ENCODE peak calls at places on chromosomes 3 and 15, in five cellular contexts. I, C, Z, A and K are unnamed samples.

GRCh38 chr3:195020185-195020584 is 250.8 kb downstream of the XXYLT1 start:
- DNase-seq in I (no peak), C (no peak), Z (no peak), A (no peak), K (no peak)

GRCh38 chr3:72161870-72162617 is 377.1 kb upstream of the PROK2 start:
- DNase-seq in I (no peak), C (peak; percentile 42), Z (peak; percentile 39), A (no peak), K (peak; percentile 23)

GRCh38 chr3:71585126-71585525 is 1.6 kb upstream of the FOXP1 start:
- DNase-seq in I (no peak), C (peak; percentile 11), Z (no peak), A (no peak), K (no peak)

GRCh38 chr3:16058511-16058910 is 116.0 kb upstream of the GALNT15 start:
- DNase-seq in I (no peak), C (no peak), Z (no peak), A (no peak), K (peak; percentile 61)

GRCh38 chr3:50318615-50319014 is 3.9 kb downstream of the HYAL2 start:
- DNase-seq in I (peak; percentile 61), C (no peak), Z (no peak), A (no peak), K (no peak)

GRCh38 chr15:80779658-80780415 is 667 bp downstream of the CEMIP start:
- DNase-seq in I (no peak), C (peak; percentile 49), Z (no peak), A (no peak), K (peak; percentile 72)

GRCh38 chr15:52010633-52011595 is 8.1 kb upstream of the MAPK6 start:
- DNase-seq in I (no peak), C (peak; percentile 77), Z (no peak), A (peak; percentile 48), K (peak; percentile 81)

GRCh38 chr15:29090617-29091466 is 178.8 kb downstream of the NSMCE3 start:
- DNase-seq in I (no peak), C (peak; percentile 41), Z (no peak), A (peak; percentile 12), K (no peak)

GRCh38 chr3:143011705-143012104 is 10.3 kb downstream of the U2SURP start:
- DNase-seq in I (no peak), C (no peak), Z (no peak), A (no peak), K (no peak)

GRCh38 chr15:93424131-93424530 is 335.1 kb upstream of the RGMA start:
- DNase-seq in I (no peak), C (no peak), Z (no peak), A (no peak), K (no peak)

GRCh38 chr3:113110263-113110662 is 101.1 kb upstream of the BOC start:
- DNase-seq in I (no peak), C (no peak), Z (no peak), A (no peak), K (no peak)

GRCh38 chr3:165753560-165753959 is 83.7 kb downstream of the BCHE start:
- DNase-seq in I (no peak), C (no peak), Z (no peak), A (no peak), K (peak; percentile 40)

GRCh38 chr3:42345811-42346210 is 64.6 kb downstream of the LYZL4 start:
- DNase-seq in I (no peak), C (no peak), Z (no peak), A (no peak), K (no peak)

GRCh38 chr15:42100021-42100800 is 5.8 kb upstream of the PLA2G4D start:
- DNase-seq in I (peak; percentile 72), C (no peak), Z (no peak), A (no peak), K (peak; percentile 26)

GRCh38 chr3:190306513-190307163 is 15.6 kb downstream of the CLDN1 start:
- DNase-seq in I (no peak), C (peak; percentile 52), Z (peak; percentile 23), A (no peak), K (peak; percentile 92)

GRCh38 chr3:114178770-114179368 is at the start of gene DRD3:
- DNase-seq in I (no peak), C (peak; percentile 7), Z (no peak), A (no peak), K (no peak)

GRCh38 chr3:47291158-47291753 is 8.5 kb downstream of the KLHL18 start:
- DNase-seq in I (no peak), C (no peak), Z (no peak), A (no peak), K (no peak)

GRCh38 chr3:38283810-38284775 is 2.0 kb downstream of the SLC22A14 start:
- DNase-seq in I (no peak), C (no peak), Z (no peak), A (no peak), K (no peak)

GRCh38 chr3:102336130-102336529 is 98.7 kb upstream of the ZPLD1 start:
- DNase-seq in I (no peak), C (no peak), Z (no peak), A (no peak), K (no peak)

GRCh38 chr15:38758001-38758400 is 193.4 kb upstream of the RASGRP1 start:
- DNase-seq in I (no peak), C (peak; percentile 2), Z (no peak), A (no peak), K (no peak)

GRCh38 chr3:188153949-188154757 is at the start of gene LPP:
- DNase-seq in I (peak; percentile 91), C (peak; percentile 81), Z (peak; percentile 70), A (no peak), K (peak; percentile 50)

GRCh38 chr3:72137865-72138861 is 353.2 kb upstream of the PROK2 start:
- DNase-seq in I (no peak), C (no peak), Z (no peak), A (no peak), K (no peak)

GRCh38 chr3:30720586-30721313 is 114.3 kb downstream of the TGFBR2 start:
- DNase-seq in I (no peak), C (peak; percentile 92), Z (no peak), A (peak; percentile 60), K (peak; percentile 64)

GRCh38 chr3:2851356-2851755 is 258.8 kb downstream of the IL5RA start:
- DNase-seq in I (no peak), C (no peak), Z (no peak), A (no peak), K (no peak)

GRCh38 chr3:61057491-61057890 is 193.8 kb downstream of the FHIT start:
- DNase-seq in I (no peak), C (no peak), Z (no peak), A (no peak), K (no peak)

GRCh38 chr15:55060831-55061230 is 135.9 kb downstream of the RSL24D1 start:
- DNase-seq in I (no peak), C (no peak), Z (no peak), A (no peak), K (no peak)

GRCh38 chr15:40929730-40930429 is 740 bp downstream of the DLL4 start:
- DNase-seq in I (peak; percentile 75), C (peak; percentile 56), Z (no peak), A (no peak), K (no peak)

GRCh38 chr15:47066386-47066785 is 650.9 kb upstream of the SEMA6D start:
- DNase-seq in I (no peak), C (no peak), Z (no peak), A (no peak), K (no peak)

GRCh38 chr3:36695769-36696137 is 68.6 kb downstream of the DCLK3 start:
- DNase-seq in I (no peak), C (no peak), Z (no peak), A (no peak), K (peak; percentile 80)

GRCh38 chr15:88655780-88656488 is 17.1 kb downstream of the ISG20 start:
- DNase-seq in I (no peak), C (no peak), Z (no peak), A (no peak), K (no peak)

GRCh38 chr3:57596495-57597239 is 477 bp downstream of the ARF4 start:
- DNase-seq in I (peak; percentile 92), C (peak; percentile 64), Z (peak; percentile 75), A (peak; percentile 36), K (peak; percentile 40)

GRCh38 chr3:57594144-57594543 is 3.0 kb downstream of the ARF4 start:
- DNase-seq in I (no peak), C (no peak), Z (no peak), A (no peak), K (no peak)

GRCh38 chr3:57597240-57597972 is at the start of gene ARF4:
- DNase-seq in I (peak; percentile 99), C (peak; percentile 99), Z (peak; percentile 99), A (peak; percentile 99), K (peak; percentile 99)

GRCh38 chr3:57592306-57592705 is 4.8 kb downstream of the ARF4 start:
- DNase-seq in I (no peak), C (no peak), Z (no peak), A (no peak), K (no peak)

DNA sequence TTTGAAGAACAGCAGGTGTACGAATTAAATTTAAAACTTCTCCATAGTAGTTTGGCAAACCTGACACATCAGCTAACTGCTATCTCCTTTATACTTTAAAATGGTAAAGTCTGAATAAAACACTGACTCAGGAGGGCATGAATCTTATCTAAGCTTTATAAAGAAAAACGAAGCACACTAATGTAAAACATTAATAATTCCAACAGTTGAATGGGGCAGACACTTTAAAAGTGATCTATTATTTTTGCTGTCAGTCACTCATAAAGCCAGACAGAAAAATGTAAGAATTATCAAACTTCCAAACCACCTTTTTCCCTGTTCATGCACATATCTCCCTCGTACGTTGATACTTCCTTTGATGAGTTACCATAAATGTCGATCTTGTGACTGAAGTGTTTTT is 2.6 kb downstream of the ARF4 start:
- DNase-seq in I (no peak), C (no peak), Z (no peak), A (no peak), K (no peak)
- H3K4me1 ChIP-seq in I (peaks cover 57% of the 10 kb centered on the region), C (peaks cover 21% of the 10 kb centered on the region), Z (peaks cover 7% of the 10 kb centered on the region), A (peaks cover 5% of the 10 kb centered on the region), K (peaks cover 14% of the 10 kb centered on the region)

GRCh38 chr3:136750209-136750921 is 1.8 kb downstream of the STAG1 start:
- DNase-seq in I (no peak), C (peak; percentile 7), Z (no peak), A (no peak), K (peak; percentile 24)
- H3K4me1 ChIP-seq in I (peaks cover 48% of the 10 kb centered on the region), C (peaks cover 28% of the 10 kb centered on the region), Z (peaks cover 4% of the 10 kb centered on the region), A (peaks cover 24% of the 10 kb centered on the region), K (peaks cover 12% of the 10 kb centered on the region)

GRCh38 chr15:77069521-77070121 is 1.3 kb downstream of the TSPAN3 start:
- DNase-seq in I (peak; percentile 56), C (peak; percentile 50), Z (no peak), A (no peak), K (no peak)
- H3K4me1 ChIP-seq in I (peaks cover 64% of the 10 kb centered on the region), C (peaks cover 53% of the 10 kb centered on the region), Z (peaks cover 7% of the 10 kb centered on the region), A (peaks cover 10% of the 10 kb centered on the region), K (peaks cover 28% of the 10 kb centered on the region)

DNA sequence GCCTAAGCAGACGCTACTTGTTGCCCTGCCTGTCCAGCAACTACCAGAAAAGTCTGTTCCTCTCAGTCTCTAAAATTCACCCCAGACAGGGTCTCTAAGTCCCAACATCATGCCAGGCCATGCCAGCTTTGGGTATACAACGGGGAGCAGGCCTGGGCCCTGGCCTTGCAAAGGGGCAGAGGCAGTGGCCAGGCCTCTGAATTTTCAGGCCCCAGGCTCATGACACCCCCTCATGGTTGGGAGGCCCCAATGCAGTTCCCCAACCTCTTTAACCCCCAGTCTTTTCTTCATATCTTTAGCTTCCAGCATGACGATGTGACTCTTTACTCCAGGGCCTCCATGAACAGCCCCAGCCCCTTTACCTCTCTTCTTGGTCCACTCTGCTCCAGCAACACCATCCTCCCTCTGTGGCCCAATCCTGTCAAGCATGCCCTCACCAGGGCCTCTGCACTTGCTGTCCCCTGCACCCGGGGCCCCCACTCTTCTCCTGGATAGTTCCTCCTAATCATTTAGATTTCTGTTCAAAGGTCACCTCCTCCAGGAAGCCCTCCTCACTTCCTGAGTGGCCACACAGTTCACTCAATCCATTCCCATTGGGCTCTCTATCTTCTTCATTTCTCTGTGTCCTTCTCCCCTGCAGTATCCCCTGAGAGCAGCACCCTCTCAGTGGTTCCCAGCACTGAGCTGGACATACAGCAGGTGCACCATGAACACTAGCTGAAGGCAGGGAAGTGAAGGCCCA is 4.8 kb downstream of the IQSEC1 start:
- DNase-seq in I (no peak), C (no peak), Z (no peak), A (no peak), K (no peak)
- H3K4me1 ChIP-seq in I (peaks cover 6% of the 10 kb centered on the region), C (no peaks in the 10 kb centered on the region), Z (no peaks in the 10 kb centered on the region), A (peaks cover 3% of the 10 kb centered on the region), K (no peaks in the 10 kb centered on the region)